ENCODE peak calls at places on chromosomes 12 and 14, in eight cellular contexts. Y is hypothalamus, Q is AG10803, B is AG20443, G is SK-N-SH, D is astrocyte of the spinal cord, M is midbrain, W is caudate nucleus. F is an unnamed sample.

GRCh38 chr12:132501189-132501940 is 11.4 kb downstream of the FBRSL1 start:
- DNase-seq in Y (no peak), Q (no peak), B (no peak), G (no peak), D (no peak), M (no peak), W (no peak), F (no peak)

GRCh38 chr14:34362625-34363251 is 99.3 kb downstream of the SPTSSA start:
- DNase-seq in Y (no peak), Q (peak), B (no peak), G (no peak), D (no peak), M (no peak), W (no peak), F (no peak)

GRCh38 chr14:99728231-99728920 is 44.3 kb downstream of the CYP46A1 start:
- DNase-seq in Y (no peak), Q (no peak), B (no peak), G (no peak), D (no peak), M (no peak), W (no peak), F (no peak)

GRCh38 chr12:52229836-52230343 is 3.2 kb upstream of the KRT7 start:
- DNase-seq in Y (no peak), Q (no peak), B (no peak), G (peak), D (no peak), M (no peak), W (no peak), F (no peak)

GRCh38 chr12:32051511-32052299 is 54.9 kb upstream of the BICD1 start:
- DNase-seq in Y (no peak), Q (peak), B (peak), G (no peak), D (peak), M (no peak), W (no peak), F (peak)

GRCh38 chr14:81323621-81324400 is 76.3 kb downstream of the STON2 start:
- DNase-seq in Y (no peak), Q (no peak), B (no peak), G (no peak), D (peak), M (no peak), W (no peak), F (peak)

GRCh38 chr12:104138747-104139186 is 757 bp upstream of the NFYB start:
- DNase-seq in Y (peak), Q (peak), B (peak), G (no peak), D (no peak), M (no peak), W (peak), F (no peak)

GRCh38 chr12:47970843-47971242 is 7.4 kb downstream of the TMEM106C start:
- DNase-seq in Y (no peak), Q (no peak), B (no peak), G (no peak), D (no peak), M (no peak), W (no peak), F (no peak)

GRCh38 chr12:88889326-88890110 is 309.2 kb upstream of the KITLG start:
- DNase-seq in Y (no peak), Q (peak), B (no peak), G (no peak), D (peak), M (no peak), W (no peak), F (no peak)

GRCh38 chr12:28869197-28869596 is 279.9 kb upstream of the FAR2 start:
- DNase-seq in Y (peak), Q (peak), B (peak), G (peak), D (peak), M (peak), W (no peak), F (peak)

GRCh38 chr12:84814664-84815245 is 97.8 kb downstream of the SLC6A15 start:
- DNase-seq in Y (no peak), Q (peak), B (peak), G (no peak), D (peak), M (no peak), W (no peak), F (no peak)

GRCh38 chr12:1912580-1913376 is 5.7 kb downstream of the CACNA2D4 start:
- DNase-seq in Y (no peak), Q (no peak), B (peak), G (peak), D (no peak), M (no peak), W (no peak), F (no peak)